ENCODE peak calls at places on chromosome 10, in eight cellular contexts. G is sigmoid colon, V is right lobe of liver, S is ovary, P is HepG2, W is adrenal gland, B is spleen, T is heart left ventricle. O is an unnamed sample. For H3K27me3, the result is how much of the 10 kb centered on the place peaks cover.

GRCh38 chr10:129915526-129916378 is 48.3 kb downstream of the EBF3 start:
- DNase-seq in W (no peak), P (no peak), B (peak), S (no peak), T (no peak), G (peak), V (peak), O (no peak)

GRCh38 chr10:129418826-129419225 is 48.2 kb upstream of the MGMT start:
- DNase-seq in W (no peak), V (no peak), B (no peak), S (no peak), T (no peak), P (no peak), G (no peak), O (no peak)

GRCh38 chr10:35423505-35424306 is 87.4 kb downstream of the CCNY start:
- DNase-seq in V (no peak), W (no peak), S (no peak), T (no peak), G (no peak), B (no peak), P (no peak), O (no peak)

GRCh38 chr10:50275650-50276235 is 24.4 kb upstream of the ASAH2 start:
- DNase-seq in V (peak), W (peak), B (peak), P (peak), S (no peak), G (no peak), T (no peak), O (peak)

GRCh38 chr10:50244201-50244600 is 7.1 kb downstream of the ASAH2 start:
- DNase-seq in B (no peak), V (no peak), P (no peak), S (no peak), T (no peak), W (no peak), G (no peak), O (no peak)

GRCh38 chr10:126972622-126973414 is 67.6 kb downstream of the DOCK1 start:
- DNase-seq in P (peak), W (no peak), T (no peak), S (no peak), B (no peak), G (no peak), V (no peak), O (peak)

GRCh38 chr10:88499569-88500470 is 83.3 kb downstream of the RNLS start:
- DNase-seq in B (no peak), W (no peak), G (no peak), P (no peak), S (peak), V (no peak), T (no peak), O (peak)

GRCh38 chr10:35019037-35019794 is 70.9 kb downstream of the CUL2 start:
- DNase-seq in B (no peak), S (no peak), G (no peak), T (no peak), V (no peak), W (no peak), P (no peak), O (no peak)

GRCh38 chr10:33664070-33664469 is 329.6 kb upstream of the NRP1 start:
- DNase-seq in S (no peak), G (no peak), W (no peak), V (no peak), P (no peak), B (no peak), T (no peak), O (no peak)

GRCh38 chr10:69571618-69572158 is 1.5 kb downstream of the NEUROG3 start:
- DNase-seq in W (no peak), B (no peak), V (no peak), G (no peak), T (no peak), P (no peak), S (no peak), O (no peak)

GRCh38 chr10:95860486-95861040 is 47.2 kb upstream of the CC2D2B start:
- DNase-seq in T (no peak), P (no peak), G (no peak), B (no peak), S (no peak), W (no peak), V (no peak), O (no peak)

DNA sequence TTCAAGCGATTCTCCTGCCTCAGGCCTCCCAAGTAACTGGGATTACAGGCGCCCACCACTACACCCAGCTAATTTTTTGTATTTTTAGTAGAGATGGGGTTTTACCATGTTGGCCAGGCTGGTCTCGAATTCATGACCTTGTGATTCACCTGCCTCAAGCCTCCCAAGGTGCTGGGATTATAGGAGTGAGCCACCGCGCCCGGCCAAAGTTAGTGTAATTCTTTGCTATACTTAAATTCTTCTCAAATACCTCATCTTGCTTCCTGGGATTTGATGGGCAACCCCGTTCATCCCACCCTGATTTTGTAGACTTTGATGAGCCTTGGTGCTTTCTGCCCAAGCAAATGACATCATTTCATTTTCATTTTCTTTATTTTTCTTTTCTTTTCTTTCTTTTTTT is 54.5 kb downstream of the PAX2 start:
- DNase-seq in V (no peak), B (no peak), G (peak), S (no peak), T (no peak), W (no peak), P (no peak), O (no peak)
- H3K27me3 ChIP-seq in V (under half), B (under half), G (under half), S (under half), T (under half), W (under half), P (under half), O (under half)

DNA sequence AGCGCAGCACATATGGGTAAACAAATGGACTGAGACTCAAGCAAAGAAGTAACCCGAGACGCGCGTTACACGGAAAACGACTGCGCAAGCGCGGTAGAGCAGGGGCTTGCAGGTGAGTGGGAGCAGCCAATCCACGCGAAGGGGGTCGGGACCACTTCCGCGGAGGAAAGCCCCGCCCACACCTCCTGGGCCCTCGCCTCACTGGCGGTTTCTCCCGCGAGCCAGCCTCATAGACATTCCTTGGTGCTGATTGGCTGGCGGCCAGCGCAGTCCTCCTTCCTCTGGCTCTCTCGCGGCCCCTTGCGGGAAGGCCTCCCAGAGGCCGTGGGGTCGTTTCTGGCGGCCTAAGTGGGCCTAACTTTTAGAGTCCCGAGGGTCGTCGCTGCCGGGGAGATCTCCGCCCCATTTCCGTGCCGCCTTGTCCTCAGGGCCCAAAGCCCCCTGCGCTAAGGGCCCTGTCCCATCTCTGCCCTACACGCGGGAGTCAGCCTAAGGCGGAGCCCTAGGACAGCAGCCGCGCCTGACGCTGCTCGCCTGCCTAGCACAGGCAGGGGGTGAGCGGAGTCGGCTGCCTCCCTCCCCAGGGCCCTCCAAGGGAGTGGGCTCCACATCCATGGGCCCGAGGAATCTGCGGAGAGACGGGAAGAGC is 9.1 kb upstream of the FXYD4 start:
- DNase-seq in W (peak), G (peak), V (peak), B (peak), S (peak), P (no peak), T (peak), O (peak)
- TF ChIP-seq POLR2A in W (peak), G (no peak), V (peak), B (no peak), S (peak), P (no peak), T (no peak), O (no peak)

GRCh38 chr10:44395396-44395795 is 10.5 kb upstream of the CXCL12 start:
- DNase-seq in V (no peak), W (no peak), T (no peak), G (peak), B (peak), S (no peak), P (no peak), O (no peak)

GRCh38 chr10:44396671-44397191 is 11.8 kb upstream of the CXCL12 start:
- DNase-seq in B (peak), P (no peak), T (no peak), V (no peak), G (peak), W (no peak), S (no peak), O (no peak)

GRCh38 chr10:44397476-44398225 is 12.8 kb upstream of the CXCL12 start:
- DNase-seq in P (no peak), B (no peak), W (no peak), S (no peak), G (no peak), T (no peak), V (no peak), O (no peak)

GRCh38 chr10:44394696-44395383 is 9.9 kb upstream of the CXCL12 start:
- DNase-seq in S (no peak), V (no peak), G (peak), W (no peak), T (no peak), B (peak), P (no peak), O (no peak)

GRCh38 chr10:44395902-44396670 is 11.2 kb upstream of the CXCL12 start:
- DNase-seq in W (no peak), T (no peak), V (no peak), P (no peak), S (no peak), B (peak), G (peak), O (no peak)
- H3K27me3 ChIP-seq in W (under half), T (under half), V (under half), P (under half), S (under half), B (under half), G (under half), O (under half)

DNA sequence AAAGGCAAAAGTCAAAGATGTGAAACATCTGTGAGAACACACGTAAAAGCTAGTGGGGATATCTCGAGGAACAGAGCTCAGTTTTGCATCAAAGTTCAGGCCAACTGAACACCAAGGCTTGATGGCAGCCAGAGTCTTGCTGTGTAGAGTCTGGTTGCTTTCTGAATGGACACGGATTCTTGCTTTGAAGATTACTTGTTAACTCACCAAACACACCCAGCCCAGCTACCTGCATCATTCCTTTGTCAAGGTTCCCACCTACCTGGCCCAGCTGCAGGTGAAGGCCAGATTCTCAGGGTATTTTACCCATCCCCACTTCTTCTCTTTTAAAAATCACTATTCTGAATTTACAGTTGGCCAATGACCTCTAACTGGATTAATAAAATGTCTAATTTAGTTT is 174.4 kb upstream of the PHYHIPL start:
- DNase-seq in G (no peak), V (no peak), B (no peak), W (no peak), T (no peak), S (no peak), P (no peak), O (no peak)
- TF ChIP-seq POLR2A in G (no peak), V (no peak), B (no peak), W (no peak), T (no peak), S (no peak), P (no peak), O (no peak)